ENCODE peak calls at places on chromosomes 12 and 14, in five cellular contexts. One of them, this sample, is unnamed.

GRCh38 chr14:78836777-78837176 is 666.6 kb downstream of the NRXN3 start:
- DNase-seq in CD8-positive, alpha-beta memory T cell: no peak
- DNase-seq in tibial artery: no peak
- DNase-seq in CD8-positive, alpha-beta T cell: no peak
- DNase-seq in mesendoderm: peak; percentile 94
- DNase-seq in this sample: peak; percentile 22

GRCh38 chr12:42097971-42098370 is 46.7 kb downstream of the GXYLT1 start:
- DNase-seq in CD8-positive, alpha-beta memory T cell: peak; percentile 67
- DNase-seq in tibial artery: no peak
- DNase-seq in CD8-positive, alpha-beta T cell: no peak
- DNase-seq in mesendoderm: no peak
- DNase-seq in this sample: no peak

GRCh38 chr14:75258079-75258802 is 20.4 kb upstream of the FOS start:
- DNase-seq in CD8-positive, alpha-beta memory T cell: no peak
- DNase-seq in tibial artery: peak; percentile 89
- DNase-seq in CD8-positive, alpha-beta T cell: no peak
- DNase-seq in mesendoderm: no peak
- DNase-seq in this sample: peak; percentile 64

GRCh38 chr12:32891956-32892355 is 4.6 kb downstream of the PKP2 start:
- DNase-seq in CD8-positive, alpha-beta memory T cell: no peak
- DNase-seq in tibial artery: no peak
- DNase-seq in CD8-positive, alpha-beta T cell: no peak
- DNase-seq in mesendoderm: peak; percentile 95
- DNase-seq in this sample: no peak

GRCh38 chr14:100804558-100805309 is 21.2 kb upstream of the MEG3 start:
- DNase-seq in CD8-positive, alpha-beta memory T cell: no peak
- DNase-seq in tibial artery: no peak
- DNase-seq in CD8-positive, alpha-beta T cell: no peak
- DNase-seq in mesendoderm: no peak
- DNase-seq in this sample: no peak

GRCh38 chr12:64160718-64161060 is 61.4 kb downstream of the KICS2 start:
- DNase-seq in CD8-positive, alpha-beta memory T cell: no peak
- DNase-seq in tibial artery: no peak
- DNase-seq in CD8-positive, alpha-beta T cell: no peak
- DNase-seq in mesendoderm: no peak
- DNase-seq in this sample: no peak

GRCh38 chr14:58107947-58108552 is 44.0 kb downstream of the ARMH4 start:
- DNase-seq in CD8-positive, alpha-beta memory T cell: peak; percentile 32
- DNase-seq in tibial artery: no peak
- DNase-seq in CD8-positive, alpha-beta T cell: no peak
- DNase-seq in mesendoderm: peak; percentile 56
- DNase-seq in this sample: peak; percentile 26

GRCh38 chr12:2168808-2169207 is 116.0 kb downstream of the CACNA1C start:
- DNase-seq in CD8-positive, alpha-beta memory T cell: no peak
- DNase-seq in tibial artery: no peak
- DNase-seq in CD8-positive, alpha-beta T cell: no peak
- DNase-seq in mesendoderm: no peak
- DNase-seq in this sample: no peak

GRCh38 chr14:60680511-60680910 is 31.2 kb upstream of the SIX1 start:
- DNase-seq in CD8-positive, alpha-beta memory T cell: no peak
- DNase-seq in tibial artery: no peak
- DNase-seq in CD8-positive, alpha-beta T cell: no peak
- DNase-seq in mesendoderm: no peak
- DNase-seq in this sample: no peak

GRCh38 chr12:42809226-42809625 is 219.7 kb upstream of the PRICKLE1 start:
- DNase-seq in CD8-positive, alpha-beta memory T cell: no peak
- DNase-seq in tibial artery: no peak
- DNase-seq in CD8-positive, alpha-beta T cell: no peak
- DNase-seq in mesendoderm: peak; percentile 31
- DNase-seq in this sample: no peak

GRCh38 chr14:58238252-58239247 is 6.1 kb upstream of the PSMA3 start:
- DNase-seq in CD8-positive, alpha-beta memory T cell: peak; percentile 16
- DNase-seq in tibial artery: no peak
- DNase-seq in CD8-positive, alpha-beta T cell: no peak
- DNase-seq in mesendoderm: peak; percentile 42
- DNase-seq in this sample: no peak

GRCh38 chr12:6958609-6959375 is 7.6 kb downstream of the PTPN6 start:
- DNase-seq in CD8-positive, alpha-beta memory T cell: peak; percentile 83
- DNase-seq in tibial artery: peak; percentile 62
- DNase-seq in CD8-positive, alpha-beta T cell: peak; percentile 82
- DNase-seq in mesendoderm: no peak
- DNase-seq in this sample: no peak

GRCh38 chr12:92146497-92146828 is 817 bp upstream of the BTG1 start:
- DNase-seq in CD8-positive, alpha-beta memory T cell: no peak
- DNase-seq in tibial artery: no peak
- DNase-seq in CD8-positive, alpha-beta T cell: no peak
- DNase-seq in mesendoderm: no peak
- DNase-seq in this sample: no peak

GRCh38 chr12:55019784-55020183 is at the start of gene NEUROD4:
- DNase-seq in CD8-positive, alpha-beta memory T cell: peak; percentile 5
- DNase-seq in tibial artery: no peak
- DNase-seq in CD8-positive, alpha-beta T cell: no peak
- DNase-seq in mesendoderm: peak; percentile 97
- DNase-seq in this sample: peak; percentile 16

GRCh38 chr12:27979145-27979544 is 6.6 kb upstream of the PTHLH start:
- DNase-seq in CD8-positive, alpha-beta memory T cell: no peak
- DNase-seq in tibial artery: no peak
- DNase-seq in CD8-positive, alpha-beta T cell: no peak
- DNase-seq in mesendoderm: no peak
- DNase-seq in this sample: no peak

GRCh38 chr12:130127909-130128763 is 34.1 kb upstream of the FZD10 start:
- DNase-seq in CD8-positive, alpha-beta memory T cell: no peak
- DNase-seq in tibial artery: peak; percentile 90
- DNase-seq in CD8-positive, alpha-beta T cell: no peak
- DNase-seq in mesendoderm: no peak
- DNase-seq in this sample: peak; percentile 40

GRCh38 chr14:65224799-65225198 is 122.5 kb upstream of the MAX start:
- DNase-seq in CD8-positive, alpha-beta memory T cell: no peak
- DNase-seq in tibial artery: peak; percentile 51
- DNase-seq in CD8-positive, alpha-beta T cell: no peak
- DNase-seq in mesendoderm: no peak
- DNase-seq in this sample: peak; percentile 44

GRCh38 chr12:111361717-111362576 is 6.9 kb downstream of the PHETA1 start:
- DNase-seq in CD8-positive, alpha-beta memory T cell: no peak
- DNase-seq in tibial artery: no peak
- DNase-seq in CD8-positive, alpha-beta T cell: no peak
- DNase-seq in mesendoderm: no peak
- DNase-seq in this sample: no peak

DNA sequence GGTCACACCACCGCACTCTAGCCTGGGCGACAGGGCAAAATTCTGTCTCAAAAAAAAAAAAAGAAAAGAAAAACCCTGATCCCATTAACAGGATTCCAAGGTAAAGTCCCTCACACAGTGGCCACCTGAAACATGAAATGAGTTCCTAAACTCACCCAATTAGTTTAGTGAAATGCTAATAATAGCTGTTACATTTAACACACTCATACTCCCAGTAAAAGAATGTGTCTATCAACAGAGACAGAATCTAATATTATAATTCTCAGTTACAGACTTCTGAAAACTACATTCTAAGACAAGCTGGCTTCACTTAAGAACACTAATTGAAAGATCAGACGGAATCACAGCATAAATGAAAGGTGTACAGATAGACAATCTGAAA is 44.2 kb downstream of the DUSP16 start:
- DNase-seq in CD8-positive, alpha-beta memory T cell: no peak
- DNase-seq in tibial artery: no peak
- DNase-seq in CD8-positive, alpha-beta T cell: no peak
- DNase-seq in mesendoderm: no peak
- DNase-seq in this sample: no peak
- H3K27ac ChIP-seq in CD8-positive, alpha-beta memory T cell: no peak overlapping the region
- H3K27ac ChIP-seq in tibial artery: no peak overlapping the region
- H3K27ac ChIP-seq in CD8-positive, alpha-beta T cell: no peak overlapping the region
- H3K27ac ChIP-seq in mesendoderm: no peak overlapping the region
- H3K27ac ChIP-seq in this sample: no peak overlapping the region

DNA sequence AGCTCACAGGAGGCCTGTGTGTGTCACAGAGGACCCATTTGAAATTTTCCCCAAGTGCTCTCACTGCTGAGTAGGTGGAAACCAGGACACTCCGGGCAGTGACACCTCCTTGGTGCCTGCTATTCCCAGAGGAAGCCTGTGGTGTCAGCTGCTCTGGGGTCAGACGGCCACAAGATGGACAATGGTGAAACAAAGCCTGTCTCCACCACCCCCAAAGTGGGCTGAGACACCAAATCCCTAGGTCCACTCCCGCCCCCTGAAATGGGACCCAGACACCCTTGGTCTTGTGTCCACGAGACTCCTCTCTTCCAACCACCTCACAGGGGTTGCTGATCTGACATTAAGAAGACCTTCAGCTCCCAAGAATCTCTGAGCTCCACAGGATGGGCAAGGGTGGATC is 7.0 kb downstream of the KCNH3 start:
- DNase-seq in CD8-positive, alpha-beta memory T cell: no peak
- DNase-seq in tibial artery: no peak
- DNase-seq in CD8-positive, alpha-beta T cell: no peak
- DNase-seq in mesendoderm: no peak
- DNase-seq in this sample: no peak
- H3K27me3 ChIP-seq in CD8-positive, alpha-beta memory T cell: peaks cover 9% of the 10 kb centered on the region
- H3K27me3 ChIP-seq in tibial artery: no peaks in the 10 kb centered on the region
- H3K27me3 ChIP-seq in CD8-positive, alpha-beta T cell: no peaks in the 10 kb centered on the region
- H3K27me3 ChIP-seq in mesendoderm: peaks cover 11% of the 10 kb centered on the region
- H3K27me3 ChIP-seq in this sample: no peaks in the 10 kb centered on the region

GRCh38 chr14:76812093-76812421 is 625 bp downstream of the ANGEL1 start:
- DNase-seq in CD8-positive, alpha-beta memory T cell: no peak
- DNase-seq in tibial artery: no peak
- DNase-seq in CD8-positive, alpha-beta T cell: no peak
- DNase-seq in mesendoderm: peak; percentile 45
- DNase-seq in this sample: no peak
- H3K4me3 ChIP-seq in CD8-positive, alpha-beta memory T cell: peak overlapping the region; percentile 70
- H3K4me3 ChIP-seq in tibial artery: peak overlapping the region; percentile 98
- H3K4me3 ChIP-seq in CD8-positive, alpha-beta T cell: peak overlapping the region; percentile 73
- H3K4me3 ChIP-seq in mesendoderm: peak overlapping the region; percentile 79
- H3K4me3 ChIP-seq in this sample: peak overlapping the region; percentile 87

GRCh38 chr14:72563676-72564075 is 330.2 kb downstream of the DPF3 start:
- DNase-seq in CD8-positive, alpha-beta memory T cell: no peak
- DNase-seq in tibial artery: no peak
- DNase-seq in CD8-positive, alpha-beta T cell: no peak
- DNase-seq in mesendoderm: no peak
- DNase-seq in this sample: no peak

GRCh38 chr14:72567226-72567625 is 326.7 kb downstream of the DPF3 start:
- DNase-seq in CD8-positive, alpha-beta memory T cell: no peak
- DNase-seq in tibial artery: no peak
- DNase-seq in CD8-positive, alpha-beta T cell: no peak
- DNase-seq in mesendoderm: no peak
- DNase-seq in this sample: no peak

GRCh38 chr14:72565917-72566316 is 328.0 kb downstream of the DPF3 start:
- DNase-seq in CD8-positive, alpha-beta memory T cell: no peak
- DNase-seq in tibial artery: no peak
- DNase-seq in CD8-positive, alpha-beta T cell: no peak
- DNase-seq in mesendoderm: no peak
- DNase-seq in this sample: no peak

GRCh38 chr14:72562300-72562699 is 331.6 kb downstream of the DPF3 start:
- DNase-seq in CD8-positive, alpha-beta memory T cell: no peak
- DNase-seq in tibial artery: no peak
- DNase-seq in CD8-positive, alpha-beta T cell: no peak
- DNase-seq in mesendoderm: no peak
- DNase-seq in this sample: no peak

GRCh38 chr14:72565200-72565599 is 328.7 kb downstream of the DPF3 start:
- DNase-seq in CD8-positive, alpha-beta memory T cell: no peak
- DNase-seq in tibial artery: peak; percentile 85
- DNase-seq in CD8-positive, alpha-beta T cell: no peak
- DNase-seq in mesendoderm: no peak
- DNase-seq in this sample: no peak
- H3K27ac ChIP-seq in CD8-positive, alpha-beta memory T cell: no peak overlapping the region
- H3K27ac ChIP-seq in tibial artery: peak overlapping the region; percentile 63
- H3K27ac ChIP-seq in CD8-positive, alpha-beta T cell: no peak overlapping the region
- H3K27ac ChIP-seq in mesendoderm: no peak overlapping the region
- H3K27ac ChIP-seq in this sample: no peak overlapping the region

GRCh38 chr12:53960187-53961024 is 5.7 kb downstream of the HOXC12 start:
- DNase-seq in CD8-positive, alpha-beta memory T cell: no peak
- DNase-seq in tibial artery: peak; percentile 61
- DNase-seq in CD8-positive, alpha-beta T cell: no peak
- DNase-seq in mesendoderm: no peak
- DNase-seq in this sample: no peak

GRCh38 chr12:53963005-53963404 is 8.3 kb downstream of the HOXC12 start:
- DNase-seq in CD8-positive, alpha-beta memory T cell: no peak
- DNase-seq in tibial artery: no peak
- DNase-seq in CD8-positive, alpha-beta T cell: no peak
- DNase-seq in mesendoderm: no peak
- DNase-seq in this sample: no peak

GRCh38 chr12:53959314-53959713 is 4.6 kb downstream of the HOXC12 start:
- DNase-seq in CD8-positive, alpha-beta memory T cell: no peak
- DNase-seq in tibial artery: no peak
- DNase-seq in CD8-positive, alpha-beta T cell: no peak
- DNase-seq in mesendoderm: no peak
- DNase-seq in this sample: no peak

GRCh38 chr12:53963434-53964314 is 9.0 kb downstream of the HOXC12 start:
- DNase-seq in CD8-positive, alpha-beta memory T cell: no peak
- DNase-seq in tibial artery: peak; percentile 60
- DNase-seq in CD8-positive, alpha-beta T cell: no peak
- DNase-seq in mesendoderm: no peak
- DNase-seq in this sample: no peak

GRCh38 chr12:53961025-53961761 is 6.5 kb downstream of the HOXC12 start:
- DNase-seq in CD8-positive, alpha-beta memory T cell: no peak
- DNase-seq in tibial artery: peak; percentile 65
- DNase-seq in CD8-positive, alpha-beta T cell: no peak
- DNase-seq in mesendoderm: no peak
- DNase-seq in this sample: no peak
- H3K27me3 ChIP-seq in CD8-positive, alpha-beta memory T cell: peaks cover 92% of the 10 kb centered on the region
- H3K27me3 ChIP-seq in tibial artery: no peaks in the 10 kb centered on the region
- H3K27me3 ChIP-seq in CD8-positive, alpha-beta T cell: peaks cover 82% of the 10 kb centered on the region
- H3K27me3 ChIP-seq in mesendoderm: peaks cover 96% of the 10 kb centered on the region
- H3K27me3 ChIP-seq in this sample: peaks cover 71% of the 10 kb centered on the region

This sample was measured in prostate gland.